ENCODE peak calls at places on chromosomes 7 and 10, in nine cellular contexts. F is hippocampal formation, J is heart left ventricle, A is immature natural killer cell, M is A549, D is M059J, T is fibroblast of pulmonary artery, W is suprapubic skin, K is head of caudate nucleus. I is an unnamed sample.

GRCh38 chr10:85012305-85012704 is 683.9 kb downstream of the CCSER2 start:
- DNase-seq in F (no peak), J (no peak), A (no peak), M (no peak), D (no peak), T (no peak), W (no peak), K (no peak), I (peak; percentile 3)

GRCh38 chr10:3931901-3932300 is 146.9 kb upstream of the KLF6 start:
- DNase-seq in F (no peak), J (no peak), A (no peak), M (no peak), D (no peak), T (no peak), W (no peak), K (no peak), I (no peak)

GRCh38 chr10:5071411-5072198 is 22.6 kb upstream of the AKR1C3 start:
- DNase-seq in F (peak; percentile 60), J (peak; percentile 87), A (no peak), M (peak; percentile 99), D (peak; percentile 64), T (peak; percentile 99), W (peak; percentile 84), K (peak; percentile 27), I (peak; percentile 99)

GRCh38 chr10:126006264-126006663 is 109.9 kb downstream of the FANK1 start:
- DNase-seq in F (no peak), J (no peak), A (no peak), M (no peak), D (no peak), T (no peak), W (no peak), K (no peak), I (no peak)

GRCh38 chr7:27186450-27187157 is 1.6 kb upstream of the HOXA11 start:
- DNase-seq in F (no peak), J (no peak), A (no peak), M (no peak), D (no peak), T (no peak), W (peak; percentile 16), K (no peak), I (no peak)

GRCh38 chr7:72298912-72299311 is 113.2 kb downstream of the CALN1 start:
- DNase-seq in F (no peak), J (no peak), A (no peak), M (no peak), D (no peak), T (no peak), W (no peak), K (no peak), I (no peak)

GRCh38 chr10:75599875-75600648 is 168.6 kb downstream of the LRMDA start:
- DNase-seq in F (no peak), J (no peak), A (no peak), M (no peak), D (no peak), T (no peak), W (no peak), K (no peak), I (no peak)

GRCh38 chr7:17401806-17402627 is 103.6 kb downstream of the AHR start:
- DNase-seq in F (no peak), J (no peak), A (no peak), M (no peak), D (no peak), T (no peak), W (no peak), K (no peak), I (no peak)

GRCh38 chr10:4939224-4940072 is 23.8 kb upstream of the AKR1C1 start:
- DNase-seq in F (no peak), J (no peak), A (no peak), M (peak; percentile 62), D (peak; percentile 18), T (no peak), W (no peak), K (no peak), I (peak; percentile 68)

GRCh38 chr10:3926268-3926667 is 141.3 kb upstream of the KLF6 start:
- DNase-seq in F (no peak), J (no peak), A (no peak), M (no peak), D (no peak), T (no peak), W (no peak), K (no peak), I (no peak)

I was measured in renal cortical epithelial cell.